ENCODE peak calls at places on chromosomes 5 and 9, in seven cellular contexts. Y, C, W, D, F, Z and G are unnamed samples.
A peak's percentile ranks its signal among the peaks of the same experiment; 100 is the strongest.

GRCh38 chr9:76266649-76267627 is 127.3 kb downstream of the RFK start:
- DNase-seq in Y (no peak), C (no peak), W (peak; percentile 33), D (no peak), F (no peak), Z (no peak), G (no peak)

GRCh38 chr9:136741885-136742568 is 713 bp downstream of the LCN10 start:
- DNase-seq in Y (no peak), C (no peak), W (no peak), D (no peak), F (no peak), Z (no peak), G (no peak)

GRCh38 chr5:113606298-113607134 is 93.0 kb downstream of the YTHDC2 start:
- DNase-seq in Y (peak; percentile 33), C (peak; percentile 55), W (peak; percentile 33), D (peak; percentile 79), F (no peak), Z (peak; percentile 79), G (peak; percentile 18)

GRCh38 chr5:127029513-127030258 is 672 bp downstream of the MARCHF3 start:
- DNase-seq in Y (peak; percentile 41), C (peak; percentile 73), W (peak; percentile 77), D (peak; percentile 77), F (peak; percentile 75), Z (peak; percentile 72), G (peak; percentile 64)

GRCh38 chr9:6904366-6904765 is 146.6 kb downstream of the KDM4C start:
- DNase-seq in Y (no peak), C (no peak), W (no peak), D (no peak), F (no peak), Z (no peak), G (no peak)

GRCh38 chr5:112276996-112277395 is 142.1 kb downstream of the EPB41L4A start:
- DNase-seq in Y (no peak), C (no peak), W (no peak), D (no peak), F (no peak), Z (no peak), G (no peak)

GRCh38 chr5:135203593-135204036 is 169.6 kb upstream of the PITX1 start:
- DNase-seq in Y (no peak), C (peak; percentile 38), W (no peak), D (peak; percentile 41), F (no peak), Z (no peak), G (no peak)

GRCh38 chr5:181160144-181160754 is 12.9 kb downstream of the OR2V2 start:
- DNase-seq in Y (no peak), C (peak; percentile 52), W (no peak), D (peak; percentile 86), F (peak; percentile 82), Z (peak; percentile 47), G (peak; percentile 74)

GRCh38 chr5:130555429-130555828 is 609.6 kb downstream of the HINT1 start:
- DNase-seq in Y (no peak), C (no peak), W (no peak), D (no peak), F (no peak), Z (no peak), G (no peak)

GRCh38 chr5:40217509-40217908 is 462.2 kb upstream of the PTGER4 start:
- DNase-seq in Y (no peak), C (no peak), W (no peak), D (no peak), F (no peak), Z (no peak), G (no peak)

GRCh38 chr9:3237121-3237520 is 288.7 kb downstream of the RFX3 start:
- DNase-seq in Y (no peak), C (no peak), W (no peak), D (peak; percentile 22), F (no peak), Z (no peak), G (no peak)

GRCh38 chr5:143649869-143650268 is 162.1 kb upstream of the HMHB1 start:
- DNase-seq in Y (no peak), C (no peak), W (no peak), D (peak; percentile 80), F (no peak), Z (no peak), G (no peak)

GRCh38 chr9:92564479-92564878 is 28.7 kb upstream of the ECM2 start:
- DNase-seq in Y (no peak), C (peak; percentile 82), W (no peak), D (peak; percentile 16), F (no peak), Z (no peak), G (peak; percentile 23)

GRCh38 chr5:64869419-64869818 is 100.7 kb downstream of the CWC27 start:
- DNase-seq in Y (no peak), C (peak; percentile 83), W (no peak), D (peak; percentile 82), F (no peak), Z (peak; percentile 70), G (peak; percentile 85)

GRCh38 chr9:105296889-105297288 is 52.4 kb downstream of the SLC44A1 start:
- DNase-seq in Y (no peak), C (peak; percentile 75), W (no peak), D (peak; percentile 97), F (no peak), Z (peak; percentile 97), G (peak; percentile 87)

GRCh38 chr5:26805076-26805475 is 233.3 kb downstream of the CDH9 start:
- DNase-seq in Y (no peak), C (no peak), W (no peak), D (no peak), F (no peak), Z (no peak), G (no peak)

GRCh38 chr5:178525906-178526732 is 64.1 kb downstream of the COL23A1 start:
- DNase-seq in Y (no peak), C (peak; percentile 42), W (no peak), D (no peak), F (no peak), Z (no peak), G (no peak)
- H3K4me3 ChIP-seq in Y (no peak overlapping the region), C (no peak overlapping the region), W (no peak overlapping the region), D (no peak overlapping the region), F (no peak overlapping the region), Z (no peak overlapping the region), G (no peak overlapping the region)

GRCh38 chr9:13071921-13072320 is 207.6 kb downstream of the MPDZ start:
- DNase-seq in Y (no peak), C (no peak), W (no peak), D (no peak), F (no peak), Z (no peak), G (no peak)

GRCh38 chr9:13070612-13071595 is 208.6 kb downstream of the MPDZ start:
- DNase-seq in Y (no peak), C (no peak), W (no peak), D (no peak), F (no peak), Z (no peak), G (no peak)

GRCh38 chr9:13078164-13078563 is 201.3 kb downstream of the MPDZ start:
- DNase-seq in Y (no peak), C (no peak), W (no peak), D (no peak), F (no peak), Z (no peak), G (no peak)

DNA sequence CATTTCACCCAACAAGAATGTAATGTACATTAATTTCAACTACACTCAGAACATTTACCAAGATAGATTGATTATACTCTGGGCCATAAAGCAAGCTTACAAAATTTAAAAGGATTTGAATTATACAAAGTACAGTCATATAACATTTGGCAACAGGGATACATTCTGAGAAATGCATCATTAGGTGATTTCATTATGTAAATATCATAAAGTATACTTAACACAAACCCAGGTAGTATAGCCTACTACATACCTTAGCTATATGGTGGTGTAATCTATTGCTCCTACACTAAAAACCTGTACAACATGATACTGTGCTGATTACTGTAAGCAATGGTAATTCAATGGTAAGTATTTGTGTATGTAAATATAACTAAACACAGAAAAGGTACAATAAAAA is 202.9 kb downstream of the MPDZ start:
- DNase-seq in Y (no peak), C (no peak), W (no peak), D (no peak), F (no peak), Z (no peak), G (no peak)
- H3K4me3 ChIP-seq in Y (no peak overlapping the region), C (no peak overlapping the region), W (no peak overlapping the region), D (no peak overlapping the region), F (no peak overlapping the region), Z (no peak overlapping the region), G (no peak overlapping the region)

DNA sequence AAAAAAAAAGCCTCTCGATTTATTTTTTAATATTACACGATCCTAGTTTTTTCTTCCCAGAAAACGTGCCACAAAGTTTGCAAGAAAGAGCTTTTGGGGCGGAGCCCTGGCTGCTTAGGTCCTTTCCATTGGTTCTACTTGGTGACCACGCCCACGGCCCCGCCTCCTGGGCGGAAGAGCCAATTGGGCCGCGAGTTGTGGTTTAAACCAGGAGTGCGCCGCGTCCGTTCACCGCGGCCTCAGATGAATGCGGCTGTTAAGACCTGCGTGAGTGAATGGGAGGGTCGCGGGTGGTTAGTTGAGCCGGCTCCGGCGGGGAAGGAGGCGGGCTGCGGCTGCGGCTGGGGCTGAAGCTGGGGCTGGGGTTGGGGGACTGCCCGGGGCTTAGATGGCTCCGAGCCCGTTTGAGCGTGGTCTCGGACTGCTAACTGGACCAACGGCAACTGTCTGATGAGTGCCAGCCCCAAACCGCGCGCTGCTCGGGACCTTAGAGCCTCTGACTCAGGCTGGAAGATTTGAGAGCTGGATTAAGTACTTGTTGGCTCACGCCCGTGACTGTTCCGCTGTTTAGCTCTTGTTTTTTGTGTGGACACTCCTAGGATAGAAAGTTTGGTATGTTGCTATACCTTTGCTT is at the start of gene PTTG1:
- DNase-seq in Y (peak; percentile 94), C (peak; percentile 99), W (peak; percentile 98), D (peak; percentile 99), F (peak; percentile 98), Z (peak; percentile 96), G (peak; percentile 99)
- H3K4me3 ChIP-seq in Y (peak within 1 kb of the TSS; percentile 47), C (peak within 1 kb of the TSS; percentile 68), W (peak within 1 kb of the TSS; percentile 80), D (peak within 1 kb of the TSS; percentile 84), F (peak within 1 kb of the TSS; percentile 67), Z (peak within 1 kb of the TSS; percentile 70), G (peak within 1 kb of the TSS; percentile 70)

GRCh38 chr9:135069556-135070197 is 17.8 kb upstream of the OLFM1 start:
- DNase-seq in Y (no peak), C (no peak), W (no peak), D (no peak), F (peak; percentile 15), Z (no peak), G (no peak)
- H3K4me3 ChIP-seq in Y (no peak overlapping the region), C (no peak overlapping the region), W (no peak overlapping the region), D (no peak overlapping the region), F (no peak overlapping the region), Z (no peak overlapping the region), G (no peak overlapping the region)

DNA sequence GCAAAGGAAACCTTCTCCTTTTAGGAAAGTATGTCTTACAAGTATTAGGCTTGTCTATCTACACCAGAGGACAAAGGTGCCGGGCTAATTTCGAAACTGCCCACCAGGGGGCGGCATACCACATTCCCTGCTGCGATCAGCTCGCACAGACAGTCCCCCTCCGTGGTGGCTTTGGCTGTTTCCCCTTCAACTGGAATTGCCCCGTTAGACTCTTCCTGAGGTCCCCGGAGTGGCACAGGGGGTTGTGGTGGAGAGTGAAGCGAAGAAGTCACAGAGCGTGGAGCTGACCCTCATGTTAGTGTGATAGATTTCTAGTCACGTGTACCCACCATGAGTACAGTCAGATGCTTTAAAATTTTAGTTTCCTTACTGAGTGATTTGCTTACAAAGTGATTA is 17.5 kb downstream of the PTTG1 start:
- DNase-seq in Y (peak; percentile 71), C (peak; percentile 76), W (peak; percentile 95), D (peak; percentile 89), F (no peak), Z (peak; percentile 80), G (peak; percentile 64)
- H3K4me3 ChIP-seq in Y (peak overlapping the region; percentile 16), C (peak overlapping the region; percentile 43), W (peak overlapping the region; percentile 15), D (peak overlapping the region; percentile 86), F (peak overlapping the region; percentile 16), Z (peak overlapping the region; percentile 54), G (peak overlapping the region; percentile 68)